ENCODE peak calls at places on chromosomes 2 and 18, in six cellular contexts. Y, J, Q, R, D and E are unnamed samples.

GRCh38 chr18:3250237-3251107 is 2.9 kb downstream of the MYL12A start:
- DNase-seq in Y (no peak), J (peak), Q (no peak), R (no peak), D (no peak), E (peak)

GRCh38 chr18:77208969-77209368 is 40.7 kb upstream of the GALR1 start:
- DNase-seq in Y (no peak), J (peak), Q (no peak), R (no peak), D (no peak), E (peak)

GRCh38 chr2:232626584-232626983 is 6.8 kb upstream of the EFHD1 start:
- DNase-seq in Y (no peak), J (no peak), Q (no peak), R (no peak), D (no peak), E (no peak)

GRCh38 chr2:219596954-219597551 is 604 bp upstream of the STK11IP start:
- DNase-seq in Y (no peak), J (no peak), Q (no peak), R (no peak), D (no peak), E (no peak)

GRCh38 chr2:16102287-16102975 is 162.1 kb downstream of the MYCN start:
- DNase-seq in Y (no peak), J (no peak), Q (no peak), R (no peak), D (no peak), E (no peak)

GRCh38 chr2:114089636-114090325 is 199.9 kb downstream of the ACTR3 start:
- DNase-seq in Y (no peak), J (no peak), Q (no peak), R (no peak), D (no peak), E (no peak)

GRCh38 chr2:197760293-197760657 is 24.8 kb downstream of the BOLL start:
- DNase-seq in Y (no peak), J (no peak), Q (peak), R (no peak), D (no peak), E (no peak)

GRCh38 chr18:55234366-55235093 is 275.3 kb upstream of the CCDC68 start:
- DNase-seq in Y (peak), J (no peak), Q (peak), R (peak), D (peak), E (peak)

GRCh38 chr2:181810823-181811695 is 80.5 kb upstream of the ITPRID2 start:
- DNase-seq in Y (no peak), J (peak), Q (no peak), R (peak), D (no peak), E (peak)

GRCh38 chr2:197647961-197648690 is 27.3 kb downstream of the RFTN2 start:
- DNase-seq in Y (no peak), J (peak), Q (no peak), R (no peak), D (no peak), E (no peak)

GRCh38 chr2:83459456-83459855 is 999.6 kb downstream of the SUCLG1 start:
- DNase-seq in Y (no peak), J (no peak), Q (no peak), R (no peak), D (no peak), E (no peak)

GRCh38 chr2:168478206-168478605 is 22.1 kb downstream of the CERS6 start:
- DNase-seq in Y (no peak), J (no peak), Q (no peak), R (no peak), D (no peak), E (no peak)

GRCh38 chr2:174051039-174051438 is 85.9 kb upstream of the SP3 start:
- DNase-seq in Y (no peak), J (no peak), Q (no peak), R (no peak), D (no peak), E (no peak)